ENCODE peak calls at places on chromosomes 16 and 17, in ten cellular contexts. M is osteoblast; P is body of pancreas; W is GM23338; V is left lung; D is gastrocnemius medialis; A is effector memory CD4-positive, alpha-beta T cell; C is uterus; S is prostate gland; I is tibial nerve. B is an unnamed sample. For H3K4me1, the result is how much of the 10 kb centered on the place peaks cover.

GRCh38 chr17:27323538-27324212 is 29.8 kb downstream of the WSB1 start:
- DNase-seq in C (peak), M (no peak), A (no peak), P (peak), D (peak), V (peak), I (peak), S (peak), W (peak), B (peak)

GRCh38 chr17:61363601-61364462 is 35.8 kb upstream of the TBX2 start:
- DNase-seq in C (no peak), V (no peak), D (no peak), A (no peak), W (no peak), P (no peak), S (no peak), M (no peak), I (no peak), B (no peak)

GRCh38 chr17:7750321-7750821 is 32.8 kb downstream of the DNAH2 start:
- DNase-seq in M (peak), V (no peak), A (no peak), S (no peak), P (no peak), W (no peak), C (no peak), D (no peak), I (no peak), B (no peak)

GRCh38 chr16:85798901-85799496 is 345 bp downstream of the EMC8 start:
- DNase-seq in V (peak), S (no peak), P (peak), W (peak), I (no peak), D (peak), C (no peak), M (peak), A (no peak), B (peak)

GRCh38 chr16:74556375-74556922 is 50.5 kb downstream of the GLG1 start:
- DNase-seq in M (peak), D (no peak), C (no peak), V (no peak), I (no peak), S (no peak), A (no peak), W (no peak), P (no peak), B (no peak)

GRCh38 chr17:47732399-47733046 is 513 bp upstream of the TBX21 start:
- DNase-seq in M (peak), D (no peak), W (peak), V (no peak), P (no peak), S (no peak), A (no peak), I (no peak), C (no peak), B (no peak)

GRCh38 chr17:1830288-1830687 is 483 bp downstream of the RPA1 start:
- DNase-seq in I (no peak), C (no peak), D (no peak), A (no peak), W (peak), V (no peak), M (peak), S (peak), P (no peak), B (no peak)

GRCh38 chr17:69581061-69581955 is 166.8 kb downstream of the MAP2K6 start:
- DNase-seq in V (no peak), C (no peak), I (no peak), A (no peak), D (no peak), P (no peak), S (no peak), M (no peak), W (peak), B (no peak)

GRCh38 chr17:27415090-27415795 is 41.0 kb upstream of the KSR1 start:
- DNase-seq in P (no peak), D (no peak), M (no peak), V (no peak), S (peak), I (no peak), C (no peak), A (no peak), W (peak), B (no peak)

GRCh38 chr16:55501549-55502322 is 7.1 kb upstream of the LPCAT2 start:
- DNase-seq in I (peak), M (no peak), W (peak), V (no peak), S (no peak), P (no peak), D (no peak), A (no peak), C (no peak), B (no peak)

GRCh38 chr17:6092923-6093468 is 22.8 kb downstream of the WSCD1 start:
- DNase-seq in C (no peak), M (no peak), S (no peak), A (no peak), V (no peak), P (no peak), I (no peak), D (no peak), W (no peak), B (no peak)

GRCh38 chr16:74521691-74522090 is 85.2 kb downstream of the GLG1 start:
- DNase-seq in M (peak), I (no peak), V (no peak), S (no peak), A (no peak), W (peak), P (no peak), D (no peak), C (no peak), B (no peak)

GRCh38 chr16:8863594-8864424 is 5.0 kb downstream of the CARHSP1 start:
- DNase-seq in M (peak), A (no peak), D (no peak), P (peak), V (peak), W (peak), S (no peak), C (no peak), I (peak), B (peak)

GRCh38 chr16:22670551-22670970 is 143.4 kb upstream of the HS3ST2 start:
- DNase-seq in S (no peak), W (peak), V (no peak), A (no peak), D (peak), P (no peak), M (peak), I (no peak), C (no peak), B (peak)

GRCh38 chr17:68101992-68102758 is 66.6 kb downstream of the KPNA2 start:
- DNase-seq in W (peak), A (no peak), M (no peak), D (no peak), S (peak), P (peak), I (peak), C (peak), V (no peak), B (peak)

GRCh38 chr16:27677300-27677699 is 127.4 kb downstream of the KATNIP start:
- DNase-seq in I (no peak), M (peak), P (no peak), S (no peak), A (no peak), C (no peak), V (no peak), D (no peak), W (no peak), B (no peak)

GRCh38 chr17:61208301-61209098 is 191.1 kb upstream of the TBX2 start:
- DNase-seq in W (no peak), V (no peak), M (no peak), D (no peak), P (no peak), I (no peak), A (no peak), C (no peak), S (no peak), B (no peak)

GRCh38 chr16:87057951-87058560 is 259.1 kb downstream of the C16orf95 start:
- DNase-seq in A (no peak), M (peak), W (no peak), S (no peak), P (no peak), D (no peak), I (no peak), C (no peak), V (no peak), B (no peak)

GRCh38 chr16:85453179-85453678 is 159.9 kb upstream of the GSE1 start:
- DNase-seq in D (no peak), V (no peak), S (no peak), C (no peak), M (peak), P (no peak), W (no peak), A (no peak), I (no peak), B (no peak)

GRCh38 chr17:79745641-79746105 is 14.9 kb downstream of the ENPP7 start:
- DNase-seq in D (no peak), S (no peak), V (no peak), C (no peak), A (no peak), I (no peak), W (no peak), P (no peak), M (peak), B (no peak)

GRCh38 chr17:82217530-82218204 is 5.0 kb upstream of the CCDC57 start:
- DNase-seq in I (no peak), S (no peak), P (no peak), C (no peak), V (peak), A (no peak), M (peak), D (peak), W (no peak), B (peak)

GRCh38 chr17:57900991-57901743 is 51.3 kb upstream of the MRPS23 start:
- DNase-seq in W (no peak), C (no peak), V (no peak), M (no peak), A (no peak), I (no peak), P (peak), D (no peak), S (peak), B (peak)

GRCh38 chr16:82748026-82748425 is 121.3 kb downstream of the CDH13 start:
- DNase-seq in V (no peak), P (peak), I (no peak), D (peak), S (no peak), M (peak), C (peak), W (no peak), A (no peak), B (no peak)

GRCh38 chr16:30901201-30902069 is 5.0 kb downstream of the CTF1 start:
- DNase-seq in D (no peak), V (no peak), C (no peak), A (no peak), S (no peak), M (no peak), I (no peak), W (no peak), P (no peak), B (no peak)

DNA sequence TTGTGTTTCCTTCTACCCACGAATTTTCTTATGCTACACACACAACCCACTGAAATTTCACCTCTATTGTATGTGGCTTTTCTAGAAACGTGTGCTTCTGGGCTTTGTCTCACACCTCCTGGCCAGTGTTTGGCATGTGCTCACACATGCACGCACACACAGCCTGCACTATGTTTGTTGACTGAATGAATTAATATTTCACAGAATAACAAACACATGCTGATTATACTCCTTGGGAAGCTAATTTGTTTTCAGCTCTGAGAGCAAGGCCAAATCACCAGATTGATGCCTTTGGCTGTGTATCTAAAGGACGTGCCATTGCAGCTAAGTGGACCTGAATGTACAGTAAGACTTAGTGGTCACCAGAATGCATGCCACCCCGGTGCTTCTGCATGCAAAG is 210.7 kb downstream of the WWOX start:
- DNase-seq in D (no peak), C (no peak), I (no peak), S (no peak), P (no peak), M (no peak), V (no peak), W (no peak), A (no peak), B (no peak)
- H3K4me1 ChIP-seq in D (under half), C (under half), I (under half), S (under half), P (under half), M (under half), V (under half), W (under half), A (under half), B (under half)

GRCh38 chr17:40450175-40450574 is 6.9 kb downstream of the IGFBP4 start:
- DNase-seq in I (peak), P (peak), C (peak), M (peak), A (no peak), W (peak), V (no peak), S (no peak), D (no peak), B (peak)
- H3K4me1 ChIP-seq in I (half or more), P (under half), C (under half), M (half or more), A (under half), W (under half), V (half or more), S (under half), D (under half), B (under half)

DNA sequence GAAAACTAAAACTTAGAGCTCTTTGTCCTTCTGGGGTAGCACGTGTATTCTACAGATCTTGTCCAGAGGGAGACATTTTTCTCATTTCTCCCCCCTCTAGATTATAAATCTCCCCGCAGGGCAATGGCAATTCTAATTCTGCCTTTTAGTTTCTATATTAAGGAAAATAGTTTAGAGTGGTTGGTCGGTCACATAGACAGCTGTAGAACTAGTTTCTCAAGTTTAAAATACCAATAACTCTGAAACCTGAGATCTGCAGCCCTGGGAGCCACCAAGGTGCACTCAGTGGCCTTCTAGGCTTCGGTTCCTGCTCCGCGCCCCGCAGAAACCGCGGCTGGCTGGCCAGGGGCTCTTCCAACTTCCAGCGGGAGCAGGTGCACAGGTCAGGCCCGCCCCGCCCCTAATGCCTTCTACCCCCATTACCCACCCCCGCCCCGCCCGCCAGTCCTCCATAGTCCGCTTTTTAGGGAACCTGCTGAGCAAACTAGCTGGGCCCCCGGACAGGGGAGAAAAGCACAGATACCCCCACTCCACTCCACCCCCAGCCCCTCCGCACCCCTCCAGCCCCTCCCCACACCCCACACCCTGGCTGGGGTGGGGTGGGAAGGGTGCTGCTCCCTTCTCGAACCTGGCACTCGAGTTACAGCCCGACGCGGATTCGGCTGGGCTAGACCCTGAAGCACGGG is 432 bp downstream of the SLFN11 start:
- DNase-seq in D (no peak), M (peak), P (peak), A (peak), C (no peak), W (peak), S (peak), V (peak), I (no peak), B (no peak)
- H3K4me1 ChIP-seq in D (under half), M (under half), P (under half), A (under half), C (under half), W (under half), S (under half), V (half or more), I (under half), B (under half)

GRCh38 chr17:55660171-55660886 is 62.3 kb downstream of the TMEM100 start:
- DNase-seq in V (no peak), W (no peak), C (peak), M (no peak), I (peak), A (no peak), D (no peak), S (no peak), P (no peak), B (no peak)
- H3K4me1 ChIP-seq in V (under half), W (under half), C (under half), M (under half), I (under half), A (under half), D (under half), S (under half), P (under half), B (under half)

DNA sequence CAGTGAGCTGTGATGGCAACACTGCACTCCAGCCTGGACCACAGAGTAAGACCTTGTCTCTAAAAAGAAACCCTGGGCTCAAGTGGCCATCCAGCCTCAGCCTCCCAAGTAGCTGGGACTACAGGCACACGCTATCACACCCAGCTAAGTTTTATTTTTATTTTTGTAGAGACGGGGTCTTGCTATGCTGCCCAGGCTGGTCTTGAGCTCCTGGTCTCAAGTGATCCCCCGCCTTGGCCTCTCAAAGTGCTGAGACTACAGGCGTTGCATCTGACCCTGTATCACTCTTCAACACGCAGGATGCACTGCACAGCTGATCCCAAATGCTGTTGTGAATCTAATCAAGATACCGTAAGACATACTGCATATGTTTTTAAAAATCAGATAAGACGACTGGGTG is 23.0 kb downstream of the ANKRD11 start:
- DNase-seq in V (no peak), I (no peak), W (no peak), S (no peak), A (no peak), P (no peak), M (no peak), D (no peak), C (no peak), B (no peak)
- H3K4me1 ChIP-seq in V (half or more), I (under half), W (under half), S (under half), A (under half), P (under half), M (under half), D (half or more), C (under half), B (under half)

DNA sequence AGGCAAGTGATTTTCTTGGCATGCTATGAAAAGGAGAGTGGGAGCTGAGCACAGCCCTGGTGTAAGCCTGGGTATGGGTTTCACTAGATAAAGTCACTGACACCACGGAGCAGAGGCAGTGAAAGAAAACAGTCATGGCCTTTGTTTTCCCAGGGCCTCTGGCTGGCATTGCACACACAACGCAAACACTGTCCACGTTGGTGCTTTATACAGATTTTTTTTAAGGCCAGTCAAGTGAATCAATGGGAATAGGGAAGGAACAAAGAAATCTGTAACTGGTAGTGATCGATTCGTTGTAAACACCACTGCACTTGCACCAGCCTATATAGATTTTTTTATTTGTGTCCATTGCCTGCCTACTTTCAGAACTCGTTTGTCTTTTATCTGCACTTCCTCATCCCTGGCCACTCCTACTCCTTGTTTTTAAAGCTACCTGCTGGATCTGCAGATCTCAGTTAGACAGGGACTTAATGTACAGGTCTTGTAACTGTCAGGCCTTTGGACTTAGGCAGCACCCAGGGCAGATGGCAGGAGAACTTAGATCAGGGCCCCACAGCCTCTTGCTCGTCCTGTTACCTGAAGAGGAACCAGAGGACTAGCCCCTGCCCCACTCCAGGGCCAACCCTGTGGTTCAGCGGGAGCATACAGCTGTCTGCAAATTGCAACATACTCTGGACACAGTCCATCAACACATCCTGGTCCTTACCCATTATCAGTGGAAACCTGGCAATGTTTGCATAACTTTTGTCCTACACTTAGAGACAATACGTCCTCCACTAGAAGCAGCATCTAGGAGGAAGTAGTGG is 10.6 kb upstream of the TMIGD1 start:
- DNase-seq in C (peak), D (peak), P (peak), A (no peak), M (no peak), S (peak), W (no peak), V (peak), I (no peak), B (peak)
- H3K4me1 ChIP-seq in C (under half), D (under half), P (under half), A (under half), M (under half), S (under half), W (under half), V (half or more), I (under half), B (under half)

DNA sequence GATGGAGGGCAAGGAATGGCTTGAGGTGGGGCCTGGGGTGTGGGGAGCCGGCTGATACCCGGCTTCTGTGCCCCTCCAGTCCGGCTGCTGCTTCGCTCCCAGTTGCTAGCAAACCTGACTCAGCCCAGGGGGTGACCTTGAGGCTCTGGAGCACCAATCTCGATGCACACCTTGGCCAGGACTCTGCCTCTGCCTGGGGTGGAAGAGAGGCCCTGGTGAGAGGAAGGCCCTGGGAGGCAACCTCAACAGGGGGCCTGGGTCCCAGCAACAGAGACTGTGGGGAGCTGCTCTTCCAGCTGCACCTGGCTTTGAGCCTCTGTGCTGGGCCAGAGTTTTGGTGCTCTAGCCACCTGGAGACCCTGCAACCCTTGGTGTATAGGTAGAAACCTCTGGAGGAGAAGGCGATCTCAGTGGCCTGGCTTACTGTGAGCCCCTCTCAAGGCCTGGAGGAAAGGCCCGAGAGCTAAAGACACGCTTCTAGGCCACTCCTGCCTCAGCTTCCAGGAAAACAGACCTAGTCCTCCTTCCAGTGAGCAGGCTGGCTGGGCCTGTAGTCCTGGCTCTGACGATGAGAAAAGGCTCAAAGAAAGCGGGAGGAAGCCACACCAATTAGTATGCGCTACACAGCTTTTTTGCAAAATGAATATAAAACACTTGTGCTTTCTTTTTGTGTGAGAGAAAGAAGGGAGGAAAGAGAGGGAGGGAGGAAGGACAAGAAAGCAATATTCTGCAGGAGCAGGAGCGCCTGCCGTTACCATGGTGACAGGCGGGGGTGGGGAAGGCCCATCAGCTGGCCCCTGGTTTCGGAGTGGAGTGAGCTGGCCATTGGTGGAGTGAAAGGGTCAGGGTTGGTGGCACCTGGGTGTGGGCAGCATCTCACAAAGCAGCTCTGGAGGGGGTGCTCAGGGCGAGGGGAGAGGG is 51.0 kb downstream of the VAC14 start:
- DNase-seq in C (peak), V (peak), M (no peak), D (no peak), W (peak), P (no peak), S (no peak), A (no peak), I (no peak), B (no peak)
- H3K4me1 ChIP-seq in C (under half), V (half or more), M (half or more), D (half or more), W (under half), P (half or more), S (under half), A (under half), I (half or more), B (under half)

B was measured in Caco-2.